ENCODE peak calls at places on chromosomes 12 and 14, in six cellular contexts. T, S, L, B, U and O are unnamed samples. For H3K27me3, the result is how much of the 10 kb centered on the place peaks cover.

GRCh38 chr12:132317233-132317938 is 12.0 kb downstream of the GALNT9 start:
- DNase-seq in L (no peak), S (no peak), B (no peak), U (no peak), T (no peak), O (no peak)

GRCh38 chr12:110543252-110543959 is 39.7 kb downstream of the PPTC7 start:
- DNase-seq in L (peak), S (peak), B (peak), T (peak), U (peak), O (no peak)

GRCh38 chr14:104399432-104400155 is 180.0 kb upstream of the C14orf180 start:
- DNase-seq in L (no peak), S (no peak), T (no peak), U (no peak), B (no peak), O (no peak)

GRCh38 chr14:21241218-21241819 is 27.9 kb downstream of the HNRNPC start:
- DNase-seq in B (peak), T (no peak), S (peak), U (no peak), L (no peak), O (no peak)

GRCh38 chr12:28278960-28279359 is 88.7 kb downstream of the CCDC91 start:
- DNase-seq in L (no peak), U (no peak), T (no peak), S (no peak), B (no peak), O (no peak)

GRCh38 chr12:30515351-30515750 is 180.3 kb downstream of the IPO8 start:
- DNase-seq in B (peak), S (peak), U (no peak), L (no peak), T (no peak), O (no peak)

GRCh38 chr12:26188641-26189040 is 6.7 kb upstream of the SSPN start:
- DNase-seq in U (no peak), L (no peak), S (no peak), B (no peak), T (no peak), O (no peak)

GRCh38 chr12:75389706-75390105 is 1.2 kb upstream of the GLIPR1L2 start:
- DNase-seq in L (no peak), U (no peak), T (no peak), S (no peak), B (no peak), O (no peak)

GRCh38 chr14:23285530-23286019 is 357 bp downstream of the HOMEZ start:
- DNase-seq in T (no peak), U (no peak), L (peak), S (no peak), B (no peak), O (peak)

GRCh38 chr12:8687846-8688601 is 9.8 kb upstream of the RIMKLB start:
- DNase-seq in S (peak), T (no peak), B (peak), L (peak), U (no peak), O (no peak)

GRCh38 chr12:84508325-84508861 is 404.2 kb downstream of the SLC6A15 start:
- DNase-seq in L (peak), S (peak), T (no peak), B (peak), U (no peak), O (no peak)

GRCh38 chr12:78036889-78037288 is 206.2 kb downstream of the NAV3 start:
- DNase-seq in S (no peak), L (no peak), U (no peak), B (no peak), T (no peak), O (no peak)

GRCh38 chr12:129973236-129973961 is 69.6 kb upstream of the TMEM132D start:
- DNase-seq in L (no peak), S (no peak), B (no peak), U (no peak), T (no peak), O (no peak)

GRCh38 chr12:58242803-58243628 is 301.6 kb downstream of the ATP23 start:
- DNase-seq in L (no peak), S (no peak), U (no peak), B (peak), T (no peak), O (no peak)

GRCh38 chr12:107027304-107028053 is 40.5 kb upstream of the MTERF2 start:
- DNase-seq in L (peak), S (peak), B (peak), U (no peak), T (no peak), O (no peak)

GRCh38 chr14:70448633-70449032 is 3.3 kb upstream of the ADAM21 start:
- DNase-seq in L (peak), U (no peak), S (peak), T (no peak), B (no peak), O (no peak)

GRCh38 chr14:96682401-96682800 is 114.8 kb upstream of the VRK1 start:
- DNase-seq in U (no peak), B (no peak), L (no peak), T (no peak), S (no peak), O (no peak)

GRCh38 chr14:99654235-99655000 is 9.5 kb downstream of the HHIPL1 start:
- DNase-seq in U (no peak), T (no peak), L (peak), S (peak), B (peak), O (no peak)

GRCh38 chr12:56082967-56083366 is 3.0 kb downstream of the ERBB3 start:
- DNase-seq in U (no peak), T (no peak), B (no peak), S (no peak), L (no peak), O (no peak)

GRCh38 chr12:122081108-122081696 is 2.6 kb downstream of the MLXIP start:
- DNase-seq in L (peak), T (no peak), U (peak), B (no peak), S (peak), O (no peak)

GRCh38 chr12:46221255-46222128 is 47.4 kb downstream of the SLC38A1 start:
- DNase-seq in S (peak), L (peak), U (no peak), T (no peak), B (peak), O (no peak)

GRCh38 chr12:129136694-129137325 is 283.5 kb downstream of the GLT1D1 start:
- DNase-seq in U (no peak), T (no peak), B (no peak), S (no peak), L (no peak), O (no peak)

GRCh38 chr12:126668961-126669360 is 1598.0 kb upstream of the TMEM132C start:
- DNase-seq in L (no peak), B (no peak), S (peak), U (no peak), T (no peak), O (no peak)

GRCh38 chr12:12719496-12719895 is 2.3 kb downstream of the CDKN1B start:
- DNase-seq in U (no peak), L (peak), T (peak), S (peak), B (no peak), O (no peak)

GRCh38 chr12:10941916-10942607 is 3.0 kb upstream of the TAS2R14 start:
- DNase-seq in L (peak), S (no peak), U (no peak), B (no peak), T (peak), O (peak)

GRCh38 chr14:81435578-81436295 is 35.6 kb upstream of the STON2 start:
- DNase-seq in L (peak), U (peak), B (peak), S (peak), T (no peak), O (peak)

GRCh38 chr14:35335388-35336092 is 43.4 kb downstream of the PSMA6 start:
- DNase-seq in L (no peak), U (peak), S (peak), B (no peak), T (no peak), O (no peak)

GRCh38 chr12:19065223-19065622 is 64.3 kb upstream of the PLEKHA5 start:
- DNase-seq in B (no peak), T (no peak), L (no peak), U (no peak), S (no peak), O (no peak)

GRCh38 chr12:84361651-84362551 is 550.7 kb downstream of the SLC6A15 start:
- DNase-seq in S (no peak), L (no peak), T (no peak), B (no peak), U (no peak), O (no peak)

GRCh38 chr12:79119796-79120195 is 255.2 kb downstream of the SYT1 start:
- DNase-seq in T (no peak), L (no peak), U (no peak), B (peak), S (peak), O (no peak)

GRCh38 chr14:54310151-54310851 is 86.5 kb upstream of the CDKN3 start:
- DNase-seq in S (no peak), L (peak), T (no peak), B (no peak), U (no peak), O (no peak)

GRCh38 chr12:100382327-100382726 is 25.5 kb downstream of the SLC17A8 start:
- DNase-seq in U (no peak), L (no peak), S (no peak), T (no peak), B (no peak), O (no peak)

GRCh38 chr14:68787235-68787727 is 5.6 kb downstream of the ZFP36L1 start:
- DNase-seq in B (no peak), T (no peak), U (no peak), L (peak), S (peak), O (no peak)

GRCh38 chr14:68784995-68785816 is 7.7 kb downstream of the ZFP36L1 start:
- DNase-seq in L (peak), B (no peak), U (no peak), S (peak), T (no peak), O (no peak)

GRCh38 chr14:68786491-68787234 is 6.2 kb downstream of the ZFP36L1 start:
- DNase-seq in U (no peak), S (peak), T (no peak), L (peak), B (no peak), O (no peak)

GRCh38 chr14:68784298-68784910 is 8.5 kb downstream of the ZFP36L1 start:
- DNase-seq in L (peak), S (no peak), B (no peak), T (no peak), U (peak), O (peak)

GRCh38 chr14:68785817-68786490 is 6.9 kb downstream of the ZFP36L1 start:
- DNase-seq in T (no peak), B (no peak), S (peak), U (no peak), L (peak), O (no peak)
- H3K4me3 ChIP-seq in T (no peak), B (no peak), S (no peak), U (no peak), L (no peak), O (no peak)

GRCh38 chr14:97824218-97824617 is 1027.0 kb downstream of the VRK1 start:
- DNase-seq in S (no peak), L (no peak), B (no peak), U (no peak), T (no peak), O (no peak)
- TF ChIP-seq CTCF in S (no peak), L (no peak), B (peak), U (no peak), T (no peak), O (no peak)

GRCh38 chr12:113670742-113671141 is 199.1 kb upstream of the LHX5 start:
- DNase-seq in S (no peak), T (no peak), B (no peak), U (no peak), L (no peak), O (no peak)

GRCh38 chr12:113667095-113667494 is 195.4 kb upstream of the LHX5 start:
- DNase-seq in S (no peak), L (no peak), T (no peak), B (no peak), U (no peak), O (no peak)

GRCh38 chr12:113665457-113665856 is 193.8 kb upstream of the LHX5 start:
- DNase-seq in S (no peak), U (no peak), B (no peak), L (no peak), T (no peak), O (no peak)

GRCh38 chr12:113666223-113666622 is 194.6 kb upstream of the LHX5 start:
- DNase-seq in S (no peak), T (no peak), B (no peak), L (no peak), U (no peak), O (no peak)

GRCh38 chr12:113667667-113668356 is 196.1 kb upstream of the LHX5 start:
- DNase-seq in U (no peak), L (no peak), T (no peak), S (no peak), B (no peak), O (no peak)
- H3K27me3 ChIP-seq in U (under half), L (under half), T (under half), S (under half), B (under half), O (under half)

GRCh38 chr14:90455100-90455571 is 58.3 kb downstream of the CALM1 start:
- DNase-seq in T (no peak), B (no peak), L (no peak), S (no peak), U (no peak), O (no peak)

GRCh38 chr14:90454041-90455000 is 57.5 kb downstream of the CALM1 start:
- DNase-seq in S (peak), L (peak), U (peak), T (no peak), B (peak), O (no peak)

GRCh38 chr14:90452366-90452765 is 55.5 kb downstream of the CALM1 start:
- DNase-seq in L (no peak), B (no peak), U (no peak), T (no peak), S (no peak), O (no peak)

GRCh38 chr14:90451953-90452352 is 55.1 kb downstream of the CALM1 start:
- DNase-seq in S (no peak), B (no peak), U (no peak), L (no peak), T (no peak), O (no peak)

DNA sequence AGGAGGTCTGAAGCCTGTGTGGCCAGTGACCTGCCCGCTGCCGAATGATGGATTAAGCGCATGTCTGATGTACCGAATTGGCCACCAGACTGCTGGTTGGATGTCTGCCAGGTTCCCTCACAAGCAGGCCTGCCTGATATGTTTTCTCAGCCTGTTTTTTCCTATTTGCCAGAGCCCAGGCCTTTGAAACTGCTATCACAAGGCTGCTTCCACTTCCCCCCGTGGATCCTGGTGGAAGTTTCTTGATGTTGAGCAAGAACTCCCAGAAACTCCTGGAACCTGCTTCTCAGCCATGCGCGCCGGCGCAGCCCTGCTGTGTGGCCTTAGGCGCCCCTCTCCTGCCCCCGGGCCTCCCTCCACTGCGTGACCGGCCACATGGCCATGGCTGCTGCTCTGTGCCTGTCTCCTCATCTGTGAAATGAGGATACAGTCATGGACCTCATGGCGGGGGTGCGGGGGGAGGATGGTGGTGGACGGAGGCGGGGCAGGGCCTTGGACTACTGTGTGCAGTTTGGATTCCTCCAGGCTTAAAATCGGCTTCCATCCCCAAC is 56.6 kb downstream of the CALM1 start:
- DNase-seq in L (no peak), T (no peak), U (no peak), S (peak), B (no peak), O (no peak)
- H3K4me3 ChIP-seq in L (no peak), T (no peak), U (no peak), S (no peak), B (no peak), O (no peak)

DNA sequence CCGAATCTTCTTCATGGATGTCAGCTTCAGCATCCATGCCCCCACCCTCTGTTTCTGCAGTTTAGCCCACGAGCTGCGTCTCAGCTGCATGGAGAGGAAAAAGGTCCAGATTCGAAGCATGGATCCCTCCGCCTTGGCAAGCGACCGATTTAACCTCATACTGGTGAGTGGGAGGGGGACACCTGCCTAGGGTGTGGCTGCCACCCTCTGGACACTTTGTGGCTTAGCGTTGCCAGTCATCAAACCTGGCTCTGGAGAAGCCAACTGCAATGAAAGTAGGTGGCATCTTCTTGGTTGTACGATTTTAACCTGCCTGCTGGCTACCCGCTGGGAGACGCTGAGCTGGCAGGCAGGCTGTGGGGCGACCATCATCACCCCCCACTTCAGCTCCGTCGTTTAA is 16.7 kb downstream of the DCAF4 start:
- DNase-seq in T (no peak), S (no peak), U (no peak), L (no peak), B (no peak), O (no peak)
- TF ChIP-seq CTCF in T (peak), S (no peak), U (no peak), L (no peak), B (peak), O (peak)

GRCh38 chr12:116878567-116879508 is 2.4 kb downstream of the HRK start:
- DNase-seq in U (no peak), B (no peak), L (peak), T (no peak), S (peak), O (no peak)

GRCh38 chr12:116881325-116881866 is at the start of gene HRK:
- DNase-seq in L (no peak), T (no peak), U (no peak), S (peak), B (peak), O (no peak)

GRCh38 chr12:116880213-116880816 is 926 bp downstream of the HRK start:
- DNase-seq in L (no peak), S (peak), T (no peak), B (no peak), U (no peak), O (no peak)

GRCh38 chr12:116880817-116881324 is 370 bp downstream of the HRK start:
- DNase-seq in L (no peak), B (peak), S (peak), U (no peak), T (no peak), O (peak)

GRCh38 chr12:116879509-116880212 is 1.6 kb downstream of the HRK start:
- DNase-seq in S (no peak), B (no peak), U (no peak), T (no peak), L (no peak), O (no peak)
- H3K27me3 ChIP-seq in S (half or more), B (half or more), U (under half), T (under half), L (under half), O (under half)

GRCh38 chr12:6226002-6226700 is 26.0 kb downstream of the CD9 start:
- DNase-seq in S (peak), L (peak), B (no peak), U (peak), T (no peak), O (no peak)
- H3K4me3 ChIP-seq in S (no peak), L (no peak), B (no peak), U (no peak), T (no peak), O (no peak)

DNA sequence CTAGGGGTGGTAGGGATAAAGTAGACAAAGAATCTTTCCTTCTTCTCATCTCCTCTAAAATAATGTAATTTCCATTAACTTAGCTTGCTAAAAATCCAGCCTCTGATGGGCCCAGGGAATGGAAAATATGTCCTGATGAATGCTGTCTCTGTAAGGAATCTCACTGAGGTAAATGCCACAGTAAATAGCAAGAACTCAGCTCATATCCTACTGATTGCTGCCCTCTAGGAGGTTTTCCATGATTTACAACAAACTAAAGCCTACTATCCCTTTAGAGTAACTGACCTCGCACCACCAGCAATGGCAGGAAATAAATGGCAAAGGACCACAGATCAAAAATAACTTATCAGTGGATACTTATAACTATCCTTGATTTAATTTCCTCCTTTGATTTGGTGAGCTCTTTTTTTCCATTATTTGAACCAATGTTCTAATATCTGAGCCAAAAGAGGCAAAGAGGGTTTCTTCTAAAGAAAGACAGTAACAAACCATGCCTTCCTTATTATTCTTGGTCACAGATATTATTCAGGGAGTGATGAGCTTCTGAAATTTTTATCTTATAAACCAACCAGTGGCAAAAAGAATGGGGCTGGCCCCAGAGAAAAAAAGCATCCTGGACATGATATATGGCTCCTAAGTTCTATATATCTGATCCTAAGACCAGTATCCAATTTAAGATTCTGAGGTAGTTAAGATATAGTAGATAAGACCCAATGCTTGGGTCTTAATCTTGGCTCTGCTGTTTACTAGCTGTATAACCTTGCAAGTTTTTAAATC is 43.7 kb downstream of the SENP1 start:
- DNase-seq in S (peak), U (no peak), B (no peak), T (no peak), L (peak), O (no peak)
- TF ChIP-seq CTCF in S (no peak), U (no peak), B (no peak), T (no peak), L (no peak), O (no peak)